ENCODE peak calls at places on chromosomes 7 and 10, in four cellular contexts. L is neural crest cell, M is NCI-H446, D is nephron progenitor cell. C is an unnamed sample.

GRCh38 chr10:5434017-5434753 is 21.8 kb downstream of the NET1 start:
- DNase-seq in L (no peak), M (peak), D (no peak), C (peak)

GRCh38 chr10:49242604-49243003 is 54.4 kb upstream of the TMEM273 start:
- DNase-seq in L (no peak), M (no peak), D (no peak), C (no peak)

GRCh38 chr10:71516890-71517289 is 120.2 kb downstream of the CDH23 start:
- DNase-seq in L (no peak), M (no peak), D (no peak), C (no peak)

GRCh38 chr10:102241444-102242117 is at the start of gene PITX3:
- DNase-seq in L (peak), M (peak), D (peak), C (peak)

GRCh38 chr10:43377393-43377883 is 6.0 kb downstream of the FXYD4 start:
- DNase-seq in L (no peak), M (no peak), D (peak), C (no peak)

GRCh38 chr7:16428672-16429071 is 7.3 kb upstream of the CRPPA start:
- DNase-seq in L (no peak), M (no peak), D (no peak), C (no peak)

GRCh38 chr10:43395571-43396060 is 13.4 kb downstream of the HNRNPF start:
- DNase-seq in L (no peak), M (no peak), D (peak), C (peak)

GRCh38 chr7:137696376-137696775 is 150.4 kb downstream of the DGKI start:
- DNase-seq in L (no peak), M (no peak), D (no peak), C (no peak)

GRCh38 chr7:12715372-12716133 is 28.1 kb downstream of the ARL4A start:
- DNase-seq in L (peak), M (no peak), D (peak), C (peak)

GRCh38 chr7:22784346-22784745 is 38.3 kb downstream of the TOMM7 start:
- DNase-seq in L (no peak), M (no peak), D (no peak), C (no peak)

GRCh38 chr10:114022292-114022691 is 21.4 kb upstream of the ADRB1 start:
- DNase-seq in L (no peak), M (no peak), D (peak), C (no peak)

GRCh38 chr7:15571303-15571878 is 9.6 kb upstream of the AGMO start:
- DNase-seq in L (no peak), M (no peak), D (no peak), C (no peak)

GRCh38 chr7:42691030-42691639 is 220.7 kb downstream of the C7orf25 start:
- DNase-seq in L (peak), M (no peak), D (peak), C (no peak)

GRCh38 chr7:150363872-150364271 is 4.8 kb upstream of the REPIN1 start:
- DNase-seq in L (no peak), M (no peak), D (no peak), C (no peak)

GRCh38 chr7:124752310-124752709 is 13.3 kb downstream of the GPR37 start:
- DNase-seq in L (no peak), M (peak), D (no peak), C (peak)

GRCh38 chr7:132930881-132931280 is 151.0 kb downstream of the CHCHD3 start:
- DNase-seq in L (no peak), M (no peak), D (no peak), C (no peak)